ENCODE peak calls at places on chromosomes 11 and 22, in five cellular contexts. Z, U, L, R and Y are unnamed samples.

GRCh38 chr11:17472467-17472866 is 4.2 kb downstream of the ABCC8 start:
- DNase-seq in U (no peak), L (no peak), R (no peak), Z (no peak), Y (no peak)

GRCh38 chr11:95266751-95267374 is 35.9 kb upstream of the SESN3 start:
- DNase-seq in Z (no peak), U (no peak), L (peak), R (no peak), Y (no peak)

GRCh38 chr22:31148953-31149627 is 8.8 kb upstream of the PLA2G3 start:
- DNase-seq in R (no peak), L (peak), Z (peak), U (no peak), Y (peak)

GRCh38 chr22:23183107-23183698 is 2.9 kb downstream of the BCR start:
- DNase-seq in U (no peak), R (no peak), Z (no peak), L (peak), Y (no peak)

GRCh38 chr22:35010543-35010942 is 55.4 kb upstream of the ISX start:
- DNase-seq in Z (no peak), R (no peak), L (no peak), U (no peak), Y (no peak)

GRCh38 chr22:47010211-47010610 is 247.8 kb downstream of the TBC1D22A start:
- DNase-seq in Z (no peak), U (no peak), R (no peak), L (no peak), Y (no peak)

GRCh38 chr22:38744981-38745380 is 10.8 kb downstream of the SUN2 start:
- DNase-seq in Z (no peak), R (no peak), U (no peak), L (no peak), Y (no peak)

GRCh38 chr22:24555496-24556253 is at the start of gene SNRPD3:
- DNase-seq in L (peak), Z (peak), U (peak), R (peak), Y (peak)

GRCh38 chr11:45774786-45775185 is 30.2 kb upstream of the SLC35C1 start:
- DNase-seq in L (peak), Z (no peak), R (no peak), U (no peak), Y (no peak)

GRCh38 chr22:41925783-41926460 is 684 bp downstream of the TNFRSF13C start:
- DNase-seq in U (peak), L (peak), R (peak), Z (no peak), Y (no peak)